ENCODE peak calls at places on chromosomes 16 and 17, in four cellular contexts. One of them, this sample, is unnamed.

GRCh38 chr16:49552273-49552928 is 178.8 kb downstream of the C16orf78 start:
- DNase-seq in cardiac muscle cell: no peak
- DNase-seq in OCI-LY7: no peak
- DNase-seq in WTC11: no peak
- DNase-seq in this sample: no peak

GRCh38 chr17:79075861-79076406 is 1.3 kb downstream of the ENGASE start:
- DNase-seq in cardiac muscle cell: no peak
- DNase-seq in WTC11: no peak
- DNase-seq in OCI-LY7: no peak
- DNase-seq in this sample: no peak

GRCh38 chr16:83952940-83953795 is at the start of gene OSGIN1:
- DNase-seq in OCI-LY7: peak
- DNase-seq in cardiac muscle cell: peak
- DNase-seq in WTC11: no peak
- DNase-seq in this sample: peak

GRCh38 chr17:82291582-82292250 is 18.2 kb upstream of the CSNK1D start:
- DNase-seq in cardiac muscle cell: no peak
- DNase-seq in WTC11: no peak
- DNase-seq in OCI-LY7: no peak
- DNase-seq in this sample: no peak

GRCh38 chr17:45276031-45276430 is 14.1 kb upstream of the SPATA32 start:
- DNase-seq in WTC11: no peak
- DNase-seq in OCI-LY7: no peak
- DNase-seq in cardiac muscle cell: peak
- DNase-seq in this sample: peak

GRCh38 chr17:33124185-33124584 is 132.5 kb downstream of the SPACA3 start:
- DNase-seq in cardiac muscle cell: no peak
- DNase-seq in OCI-LY7: no peak
- DNase-seq in WTC11: no peak
- DNase-seq in this sample: no peak

GRCh38 chr16:83109736-83110135 is 483.0 kb downstream of the CDH13 start:
- DNase-seq in cardiac muscle cell: no peak
- DNase-seq in OCI-LY7: no peak
- DNase-seq in WTC11: no peak
- DNase-seq in this sample: no peak

GRCh38 chr16:21033707-21034106 is 116.9 kb downstream of the DNAH3 start:
- DNase-seq in OCI-LY7: no peak
- DNase-seq in cardiac muscle cell: no peak
- DNase-seq in WTC11: no peak
- DNase-seq in this sample: no peak

GRCh38 chr16:84775262-84775810 is 44.4 kb upstream of the CRISPLD2 start:
- DNase-seq in OCI-LY7: no peak
- DNase-seq in cardiac muscle cell: no peak
- DNase-seq in WTC11: no peak
- DNase-seq in this sample: no peak

GRCh38 chr16:30187971-30188561 is 4.7 kb downstream of the CORO1A start:
- DNase-seq in cardiac muscle cell: no peak
- DNase-seq in OCI-LY7: no peak
- DNase-seq in WTC11: no peak
- DNase-seq in this sample: no peak

GRCh38 chr16:73046484-73047214 is 1.3 kb downstream of the ZFHX3 start:
- DNase-seq in OCI-LY7: no peak
- DNase-seq in WTC11: no peak
- DNase-seq in cardiac muscle cell: no peak
- DNase-seq in this sample: no peak

GRCh38 chr16:89054261-89054661 is 39.4 kb upstream of the ACSF3 start:
- DNase-seq in OCI-LY7: no peak
- DNase-seq in cardiac muscle cell: no peak
- DNase-seq in WTC11: no peak
- DNase-seq in this sample: no peak

GRCh38 chr16:1102921-1103648 is 7.0 kb upstream of the C1QTNF8 start:
- DNase-seq in cardiac muscle cell: peak
- DNase-seq in OCI-LY7: peak
- DNase-seq in WTC11: peak
- DNase-seq in this sample: no peak

GRCh38 chr16:10920726-10921427 is 21.4 kb downstream of the DEXI start:
- DNase-seq in OCI-LY7: no peak
- DNase-seq in cardiac muscle cell: no peak
- DNase-seq in WTC11: no peak
- DNase-seq in this sample: no peak

GRCh38 chr17:29376667-29377268 is 13.4 kb upstream of the TAOK1 start:
- DNase-seq in WTC11: no peak
- DNase-seq in cardiac muscle cell: peak
- DNase-seq in OCI-LY7: no peak
- DNase-seq in this sample: no peak

GRCh38 chr17:75036643-75037268 is 10.0 kb downstream of the ATP5PD start:
- DNase-seq in OCI-LY7: no peak
- DNase-seq in cardiac muscle cell: peak
- DNase-seq in WTC11: peak
- DNase-seq in this sample: no peak

GRCh38 chr16:660459-661183 is 7.3 kb upstream of the RHOT2 start:
- DNase-seq in WTC11: peak
- DNase-seq in cardiac muscle cell: peak
- DNase-seq in OCI-LY7: peak
- DNase-seq in this sample: peak

GRCh38 chr17:15463363-15463762 is 4.1 kb downstream of the CDRT4 start:
- DNase-seq in cardiac muscle cell: peak
- DNase-seq in WTC11: peak
- DNase-seq in OCI-LY7: no peak
- DNase-seq in this sample: peak

GRCh38 chr16:75011634-75012307 is 12.9 kb downstream of the ZNRF1 start:
- DNase-seq in cardiac muscle cell: peak
- DNase-seq in OCI-LY7: no peak
- DNase-seq in WTC11: no peak
- DNase-seq in this sample: peak

GRCh38 chr17:59730268-59730834 is 22.9 kb downstream of the VMP1 start:
- DNase-seq in cardiac muscle cell: no peak
- DNase-seq in OCI-LY7: no peak
- DNase-seq in WTC11: no peak
- DNase-seq in this sample: no peak

GRCh38 chr17:38591759-38592241 is 14.0 kb downstream of the SRCIN1 start:
- DNase-seq in OCI-LY7: no peak
- DNase-seq in cardiac muscle cell: peak
- DNase-seq in WTC11: no peak
- DNase-seq in this sample: no peak

GRCh38 chr16:48110982-48111381 is 44.8 kb downstream of the ABCC12 start:
- DNase-seq in OCI-LY7: no peak
- DNase-seq in cardiac muscle cell: no peak
- DNase-seq in WTC11: no peak
- DNase-seq in this sample: no peak

GRCh38 chr16:81996664-81997529 is 14.4 kb downstream of the SDR42E1 start:
- DNase-seq in cardiac muscle cell: peak
- DNase-seq in OCI-LY7: peak
- DNase-seq in WTC11: no peak
- DNase-seq in this sample: no peak

GRCh38 chr16:11232852-11233726 is 22.9 kb downstream of the SOCS1 start:
- DNase-seq in WTC11: peak
- DNase-seq in OCI-LY7: peak
- DNase-seq in cardiac muscle cell: no peak
- DNase-seq in this sample: no peak

GRCh38 chr17:21161498-21162393 is 35.0 kb downstream of the DHRS7B start:
- DNase-seq in OCI-LY7: no peak
- DNase-seq in cardiac muscle cell: peak
- DNase-seq in WTC11: no peak
- DNase-seq in this sample: peak

GRCh38 chr17:48393271-48393670 is 36.7 kb downstream of the SKAP1 start:
- DNase-seq in OCI-LY7: no peak
- DNase-seq in cardiac muscle cell: no peak
- DNase-seq in WTC11: no peak
- DNase-seq in this sample: no peak

GRCh38 chr17:61815863-61816523 is 47.3 kb downstream of the BRIP1 start:
- DNase-seq in OCI-LY7: peak
- DNase-seq in cardiac muscle cell: no peak
- DNase-seq in WTC11: no peak
- DNase-seq in this sample: no peak

GRCh38 chr17:63740464-63741181 is 976 bp downstream of the STRADA start:
- DNase-seq in WTC11: no peak
- DNase-seq in cardiac muscle cell: peak
- DNase-seq in OCI-LY7: peak
- DNase-seq in this sample: no peak

GRCh38 chr17:78138204-78139060 is 7.8 kb upstream of the C17orf99 start:
- DNase-seq in cardiac muscle cell: no peak
- DNase-seq in WTC11: no peak
- DNase-seq in OCI-LY7: no peak
- DNase-seq in this sample: no peak

GRCh38 chr17:61757168-61757567 is 106.2 kb downstream of the BRIP1 start:
- DNase-seq in cardiac muscle cell: no peak
- DNase-seq in OCI-LY7: peak
- DNase-seq in WTC11: no peak
- DNase-seq in this sample: no peak

GRCh38 chr17:79619636-79620206 is 8.9 kb upstream of the RBFOX3 start:
- DNase-seq in WTC11: peak
- DNase-seq in OCI-LY7: no peak
- DNase-seq in cardiac muscle cell: no peak
- DNase-seq in this sample: no peak

GRCh38 chr17:45128989-45129388 is 3.3 kb downstream of the PLCD3 start:
- DNase-seq in WTC11: no peak
- DNase-seq in cardiac muscle cell: no peak
- DNase-seq in OCI-LY7: no peak
- DNase-seq in this sample: no peak

GRCh38 chr16:87017388-87018012 is 299.7 kb downstream of the C16orf95 start:
- DNase-seq in WTC11: no peak
- DNase-seq in OCI-LY7: no peak
- DNase-seq in cardiac muscle cell: peak
- DNase-seq in this sample: peak
- TF ChIP-seq CTCF in WTC11: no peak
- TF ChIP-seq CTCF in OCI-LY7: no peak
- TF ChIP-seq CTCF in cardiac muscle cell: peak
- TF ChIP-seq CTCF in this sample: peak

GRCh38 chr17:27239046-27239445 is 54.9 kb upstream of the WSB1 start:
- DNase-seq in OCI-LY7: no peak
- DNase-seq in WTC11: no peak
- DNase-seq in cardiac muscle cell: no peak
- DNase-seq in this sample: no peak

GRCh38 chr17:27233783-27234182 is 60.1 kb upstream of the WSB1 start:
- DNase-seq in OCI-LY7: no peak
- DNase-seq in WTC11: no peak
- DNase-seq in cardiac muscle cell: no peak
- DNase-seq in this sample: no peak

GRCh38 chr17:27239584-27239983 is 54.3 kb upstream of the WSB1 start:
- DNase-seq in cardiac muscle cell: no peak
- DNase-seq in WTC11: no peak
- DNase-seq in OCI-LY7: no peak
- DNase-seq in this sample: no peak

GRCh38 chr17:27237890-27238289 is 56.0 kb upstream of the WSB1 start:
- DNase-seq in cardiac muscle cell: no peak
- DNase-seq in WTC11: no peak
- DNase-seq in OCI-LY7: no peak
- DNase-seq in this sample: no peak

GRCh38 chr17:27236710-27237315 is 57.1 kb upstream of the WSB1 start:
- DNase-seq in cardiac muscle cell: peak
- DNase-seq in WTC11: peak
- DNase-seq in OCI-LY7: peak
- DNase-seq in this sample: peak
- TF ChIP-seq CTCF in cardiac muscle cell: peak
- TF ChIP-seq CTCF in WTC11: peak
- TF ChIP-seq CTCF in OCI-LY7: peak
- TF ChIP-seq CTCF in this sample: peak

DNA sequence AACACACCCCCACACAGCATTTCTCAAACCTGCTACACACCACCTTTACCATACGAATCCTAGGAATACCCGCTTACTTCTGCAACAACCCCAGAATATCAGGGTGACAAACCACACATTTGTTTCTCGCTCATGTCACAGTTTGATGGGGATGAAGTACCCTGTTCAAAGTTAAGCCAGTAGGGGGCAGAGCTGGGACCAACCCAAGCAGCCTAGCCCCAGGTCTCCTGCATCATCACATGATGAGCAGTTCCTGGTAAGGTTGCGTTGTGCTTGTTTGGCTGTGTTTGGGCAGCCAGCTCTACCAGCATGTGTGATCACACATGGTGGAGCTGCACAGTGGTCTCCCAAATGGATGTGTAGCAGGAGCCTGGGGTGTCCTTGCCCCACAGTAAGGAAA is 103.6 kb upstream of the C16orf82 start:
- DNase-seq in OCI-LY7: peak
- DNase-seq in cardiac muscle cell: peak
- DNase-seq in WTC11: peak
- DNase-seq in this sample: no peak
- TF ChIP-seq CTCF in OCI-LY7: peak
- TF ChIP-seq CTCF in cardiac muscle cell: peak
- TF ChIP-seq CTCF in WTC11: peak
- TF ChIP-seq CTCF in this sample: peak

DNA sequence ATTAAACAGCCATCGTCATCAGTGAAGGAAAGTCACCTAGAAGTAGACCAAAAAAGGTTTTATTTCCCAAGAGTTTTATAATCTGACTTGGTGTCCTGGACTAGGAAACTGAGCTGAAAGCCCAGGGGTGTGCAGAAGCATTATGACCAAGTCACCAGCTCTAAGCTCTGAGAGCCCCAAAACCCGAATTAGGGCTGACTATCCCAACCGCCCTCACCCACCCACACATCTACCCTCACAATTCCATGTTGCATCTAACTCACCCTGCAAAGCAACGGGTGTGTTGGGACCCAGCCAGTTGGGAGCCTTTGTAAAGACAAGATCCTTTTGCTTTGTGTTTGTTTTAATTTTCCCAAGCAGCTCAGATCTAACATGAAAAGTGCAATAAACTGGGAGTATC is 16.3 kb upstream of the NOG start:
- DNase-seq in cardiac muscle cell: no peak
- DNase-seq in OCI-LY7: no peak
- DNase-seq in WTC11: no peak
- DNase-seq in this sample: no peak
- TF ChIP-seq CTCF in cardiac muscle cell: no peak
- TF ChIP-seq CTCF in OCI-LY7: no peak
- TF ChIP-seq CTCF in WTC11: no peak
- TF ChIP-seq CTCF in this sample: no peak

GRCh38 chr17:80944326-80944725 is 47.3 kb upstream of the CHMP6 start:
- DNase-seq in cardiac muscle cell: no peak
- DNase-seq in OCI-LY7: no peak
- DNase-seq in WTC11: peak
- DNase-seq in this sample: no peak

GRCh38 chr17:80941171-80941570 is 50.5 kb upstream of the CHMP6 start:
- DNase-seq in cardiac muscle cell: no peak
- DNase-seq in OCI-LY7: no peak
- DNase-seq in WTC11: peak
- DNase-seq in this sample: no peak

GRCh38 chr17:80941743-80942211 is 49.9 kb upstream of the CHMP6 start:
- DNase-seq in OCI-LY7: no peak
- DNase-seq in WTC11: peak
- DNase-seq in cardiac muscle cell: peak
- DNase-seq in this sample: peak

GRCh38 chr17:80943346-80944145 is 48.1 kb upstream of the CHMP6 start:
- DNase-seq in OCI-LY7: no peak
- DNase-seq in cardiac muscle cell: no peak
- DNase-seq in WTC11: peak
- DNase-seq in this sample: no peak

GRCh38 chr17:80942360-80943345 is 49.0 kb upstream of the CHMP6 start:
- DNase-seq in WTC11: peak
- DNase-seq in cardiac muscle cell: peak
- DNase-seq in OCI-LY7: no peak
- DNase-seq in this sample: peak
- TF ChIP-seq CTCF in WTC11: no peak
- TF ChIP-seq CTCF in cardiac muscle cell: peak
- TF ChIP-seq CTCF in OCI-LY7: no peak
- TF ChIP-seq CTCF in this sample: peak

GRCh38 chr17:66200685-66201092 is 8.8 kb upstream of the CEP112 start:
- DNase-seq in cardiac muscle cell: peak
- DNase-seq in WTC11: peak
- DNase-seq in OCI-LY7: peak
- DNase-seq in this sample: peak
- TF ChIP-seq CTCF in cardiac muscle cell: peak
- TF ChIP-seq CTCF in WTC11: peak
- TF ChIP-seq CTCF in OCI-LY7: peak
- TF ChIP-seq CTCF in this sample: peak

This sample was measured in AG09319.